ENCODE peak calls at places on chromosomes 3 and 15, in six cellular contexts. C, Z, U, K, L and D are unnamed samples.

GRCh38 chr3:99934984-99935797 is 117.5 kb downstream of the CMSS1 start:
- DNase-seq in C (no peak), Z (peak), U (no peak), K (no peak), L (no peak), D (peak)

GRCh38 chr3:54817628-54818027 is 110.2 kb downstream of the LRTM1 start:
- DNase-seq in C (no peak), Z (no peak), U (no peak), K (peak), L (no peak), D (no peak)

GRCh38 chr15:101813803-101814534 is 2.0 kb downstream of the OR4F15 start:
- DNase-seq in C (no peak), Z (peak), U (no peak), K (peak), L (no peak), D (peak)

GRCh38 chr3:140636452-140637138 is 41.3 kb upstream of the TRIM42 start:
- DNase-seq in C (no peak), Z (peak), U (no peak), K (no peak), L (no peak), D (no peak)

GRCh38 chr3:168952551-168952950 is 711.0 kb downstream of the MECOM start:
- DNase-seq in C (no peak), Z (peak), U (no peak), K (peak), L (no peak), D (peak)

GRCh38 chr3:11949351-11949750 is 54.8 kb upstream of the SYN2 start:
- DNase-seq in C (no peak), Z (no peak), U (no peak), K (no peak), L (no peak), D (no peak)

GRCh38 chr3:55708242-55708641 is 221.1 kb upstream of the WNT5A start:
- DNase-seq in C (no peak), Z (no peak), U (no peak), K (no peak), L (no peak), D (no peak)

GRCh38 chr3:149009732-149010131 is 18.4 kb downstream of the GYG1 start:
- DNase-seq in C (peak), Z (peak), U (no peak), K (no peak), L (no peak), D (no peak)

GRCh38 chr3:141457624-141458236 is 29.1 kb upstream of the RASA2 start:
- DNase-seq in C (no peak), Z (peak), U (no peak), K (no peak), L (no peak), D (no peak)

GRCh38 chr3:99394831-99395733 is 243.3 kb upstream of the COL8A1 start:
- DNase-seq in C (no peak), Z (peak), U (no peak), K (peak), L (no peak), D (peak)

GRCh38 chr3:52026016-52026415 is 30.3 kb upstream of the RPL29 start:
- DNase-seq in C (no peak), Z (no peak), U (no peak), K (no peak), L (no peak), D (no peak)

GRCh38 chr15:78681306-78682012 is 40.4 kb upstream of the CHRNB4 start:
- DNase-seq in C (no peak), Z (no peak), U (peak), K (no peak), L (no peak), D (no peak)

GRCh38 chr3:194893121-194893979 is 207.7 kb downstream of the FAM43A start:
- DNase-seq in C (no peak), Z (no peak), U (peak), K (no peak), L (no peak), D (no peak)

GRCh38 chr3:129119365-129120100 is 2.1 kb downstream of the RAB43 start:
- DNase-seq in C (peak), Z (no peak), U (no peak), K (no peak), L (peak), D (peak)

GRCh38 chr15:71219646-71220045 is 104.4 kb downstream of the THSD4 start:
- DNase-seq in C (no peak), Z (peak), U (no peak), K (no peak), L (no peak), D (peak)

GRCh38 chr3:126965526-126966080 is 17.3 kb upstream of the PLXNA1 start:
- DNase-seq in C (no peak), Z (no peak), U (no peak), K (no peak), L (no peak), D (no peak)

GRCh38 chr3:161273589-161274218 is 52.6 kb downstream of the NMD3 start:
- DNase-seq in C (peak), Z (peak), U (no peak), K (no peak), L (no peak), D (peak)

GRCh38 chr3:73575519-73575918 is 49.2 kb downstream of the PDZRN3 start:
- DNase-seq in C (no peak), Z (no peak), U (no peak), K (no peak), L (no peak), D (no peak)

GRCh38 chr3:71051893-71052687 is 531.4 kb downstream of the FOXP1 start:
- DNase-seq in C (no peak), Z (peak), U (no peak), K (no peak), L (no peak), D (peak)

GRCh38 chr3:138916824-138917223 is 30.1 kb downstream of the FOXL2 start:
- DNase-seq in C (no peak), Z (no peak), U (no peak), K (no peak), L (no peak), D (no peak)

GRCh38 chr3:181486496-181486895 is 225.2 kb upstream of the SOX2 start:
- DNase-seq in C (no peak), Z (no peak), U (no peak), K (no peak), L (no peak), D (no peak)

GRCh38 chr3:119631529-119631928 is 28.9 kb downstream of the POPDC2 start:
- DNase-seq in C (no peak), Z (no peak), U (no peak), K (no peak), L (no peak), D (peak)

DNA sequence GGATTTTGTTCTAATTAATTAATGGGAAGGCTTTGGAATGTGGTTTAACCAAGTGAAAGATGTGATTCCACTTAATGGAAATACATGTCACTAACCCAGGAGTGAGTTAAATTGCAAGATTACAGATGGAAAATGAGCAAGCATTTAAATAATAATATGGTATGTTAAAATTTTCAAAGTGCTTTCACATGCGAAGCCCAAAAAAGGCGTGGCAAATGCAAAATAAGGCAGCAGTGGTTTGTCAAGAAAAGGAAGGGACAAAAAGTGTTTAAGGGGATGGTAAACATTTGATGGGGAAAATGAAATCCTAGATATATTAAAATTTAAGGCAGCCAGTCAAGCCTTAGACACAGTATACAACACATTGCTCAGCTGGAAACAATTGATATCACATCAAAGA is 2.9 kb downstream of the TICRR start:
- DNase-seq in C (no peak), Z (no peak), U (no peak), K (no peak), L (no peak), D (no peak)
- H3K4me3 ChIP-seq in C (peak), Z (peak), U (no peak), K (no peak), L (no peak), D (peak)

GRCh38 chr15:74988007-74988800 is 7.2 kb upstream of the SCAMP5 start:
- DNase-seq in C (peak), Z (peak), U (no peak), K (no peak), L (no peak), D (peak)
- TF ChIP-seq CTCF in C (peak), Z (peak), U (no peak), K (peak), L (peak), D (peak)

GRCh38 chr15:74869372-74869725 is 3.8 kb downstream of the SCAMP2 start:
- DNase-seq in C (no peak), Z (no peak), U (no peak), K (no peak), L (no peak), D (no peak)

GRCh38 chr15:74872702-74873035 is 496 bp downstream of the SCAMP2 start:
- DNase-seq in C (no peak), Z (no peak), U (no peak), K (no peak), L (no peak), D (no peak)

GRCh38 chr15:74869726-74870407 is 3.3 kb downstream of the SCAMP2 start:
- DNase-seq in C (peak), Z (peak), U (peak), K (no peak), L (peak), D (peak)

GRCh38 chr15:74873036-74873755 is at the start of gene SCAMP2:
- DNase-seq in C (peak), Z (peak), U (peak), K (no peak), L (peak), D (peak)

DNA sequence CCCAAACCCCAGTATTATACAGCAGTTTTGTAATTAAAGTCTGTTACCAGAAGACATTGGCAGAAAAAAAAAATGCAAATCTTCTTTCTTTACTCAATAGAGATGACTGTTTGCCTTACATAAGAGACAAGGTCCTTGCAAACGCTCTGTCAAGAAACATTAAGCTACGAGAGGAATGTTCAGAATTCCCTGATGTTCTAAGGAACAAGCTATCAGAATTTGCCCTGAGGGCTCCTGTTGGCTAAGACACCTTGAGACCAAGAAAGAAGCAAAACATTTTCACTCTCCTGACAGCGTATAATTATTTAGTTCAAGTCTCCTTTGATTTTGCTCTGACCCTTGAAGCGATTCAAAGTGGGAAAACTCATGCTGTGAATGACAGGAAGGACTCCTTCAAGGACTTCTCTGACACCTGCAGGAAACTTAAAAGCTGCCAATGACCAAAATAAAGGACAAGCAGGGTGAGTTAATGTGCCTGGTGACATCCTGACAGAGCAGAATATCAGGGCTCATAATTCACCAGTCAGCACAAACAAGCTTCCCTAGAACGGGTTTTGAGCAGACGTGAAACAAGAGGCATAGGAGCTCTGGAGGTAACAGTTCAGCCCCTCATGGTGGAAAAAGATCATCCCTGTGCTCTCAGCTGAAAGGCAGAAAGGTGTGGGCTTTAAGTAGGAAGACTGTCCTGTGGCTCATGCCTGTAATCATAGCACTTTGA is 2.5 kb downstream of the SCAMP2 start:
- DNase-seq in C (no peak), Z (no peak), U (no peak), K (no peak), L (no peak), D (peak)
- H3K4me3 ChIP-seq in C (no peak), Z (no peak), U (peak), K (no peak), L (peak), D (no peak)

GRCh38 chr3:16067837-16068471 is 106.5 kb upstream of the GALNT15 start:
- DNase-seq in C (no peak), Z (no peak), U (no peak), K (no peak), L (no peak), D (peak)
- TF ChIP-seq CTCF in C (no peak), Z (no peak), U (no peak), K (no peak), L (no peak), D (no peak)

GRCh38 chr3:36681867-36682266 is 82.5 kb downstream of the DCLK3 start:
- DNase-seq in C (no peak), Z (no peak), U (no peak), K (no peak), L (no peak), D (no peak)

GRCh38 chr3:36674816-36675215 is 89.5 kb downstream of the DCLK3 start:
- DNase-seq in C (no peak), Z (no peak), U (no peak), K (no peak), L (no peak), D (no peak)

GRCh38 chr3:36679384-36680200 is 84.8 kb downstream of the DCLK3 start:
- DNase-seq in C (no peak), Z (peak), U (no peak), K (no peak), L (no peak), D (peak)

GRCh38 chr3:36677331-36678007 is 86.9 kb downstream of the DCLK3 start:
- DNase-seq in C (no peak), Z (peak), U (no peak), K (peak), L (no peak), D (peak)

DNA sequence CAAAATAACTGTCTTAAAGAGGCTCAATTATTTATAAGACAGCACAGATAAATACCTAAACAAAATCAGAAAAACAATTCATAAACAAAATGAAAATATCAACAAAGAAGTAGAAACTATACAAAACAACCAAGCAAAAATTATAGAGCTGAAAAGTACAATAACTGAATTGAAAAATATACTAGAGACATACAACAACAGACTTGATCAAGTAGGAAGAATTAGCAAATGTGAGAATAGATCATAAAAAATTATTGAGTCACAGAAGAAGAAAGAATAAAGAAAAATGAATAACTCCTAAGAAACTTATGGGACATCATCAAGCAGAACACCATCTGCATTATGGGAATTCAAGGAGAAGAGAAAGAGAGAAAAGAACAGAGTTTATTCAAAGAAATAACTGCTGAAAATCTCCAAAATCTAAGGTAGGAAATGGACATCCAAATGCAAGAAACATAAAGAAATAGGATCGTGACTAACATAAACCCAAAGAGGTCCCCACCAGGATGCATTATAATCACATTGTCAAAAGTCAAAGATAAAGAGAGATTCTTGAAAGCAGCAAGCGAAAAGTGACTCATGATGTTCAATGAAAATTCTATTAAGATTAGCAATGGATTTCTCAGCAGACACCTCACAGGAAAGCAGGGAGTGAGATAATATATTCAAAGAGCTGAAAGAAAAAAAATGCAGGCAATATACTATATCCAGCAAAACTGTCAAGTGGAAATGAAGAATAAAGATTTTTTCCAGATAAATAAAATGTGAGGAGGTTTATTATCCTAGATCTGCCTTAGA is 85.9 kb downstream of the DCLK3 start:
- DNase-seq in C (no peak), Z (peak), U (no peak), K (no peak), L (no peak), D (no peak)
- H3K4me3 ChIP-seq in C (no peak), Z (no peak), U (no peak), K (no peak), L (no peak), D (no peak)

GRCh38 chr3:160210799-160211221 is 14.4 kb upstream of the C3orf80 start:
- DNase-seq in C (no peak), Z (peak), U (no peak), K (peak), L (no peak), D (peak)
- TF ChIP-seq CTCF in C (no peak), Z (peak), U (no peak), K (peak), L (no peak), D (peak)

DNA sequence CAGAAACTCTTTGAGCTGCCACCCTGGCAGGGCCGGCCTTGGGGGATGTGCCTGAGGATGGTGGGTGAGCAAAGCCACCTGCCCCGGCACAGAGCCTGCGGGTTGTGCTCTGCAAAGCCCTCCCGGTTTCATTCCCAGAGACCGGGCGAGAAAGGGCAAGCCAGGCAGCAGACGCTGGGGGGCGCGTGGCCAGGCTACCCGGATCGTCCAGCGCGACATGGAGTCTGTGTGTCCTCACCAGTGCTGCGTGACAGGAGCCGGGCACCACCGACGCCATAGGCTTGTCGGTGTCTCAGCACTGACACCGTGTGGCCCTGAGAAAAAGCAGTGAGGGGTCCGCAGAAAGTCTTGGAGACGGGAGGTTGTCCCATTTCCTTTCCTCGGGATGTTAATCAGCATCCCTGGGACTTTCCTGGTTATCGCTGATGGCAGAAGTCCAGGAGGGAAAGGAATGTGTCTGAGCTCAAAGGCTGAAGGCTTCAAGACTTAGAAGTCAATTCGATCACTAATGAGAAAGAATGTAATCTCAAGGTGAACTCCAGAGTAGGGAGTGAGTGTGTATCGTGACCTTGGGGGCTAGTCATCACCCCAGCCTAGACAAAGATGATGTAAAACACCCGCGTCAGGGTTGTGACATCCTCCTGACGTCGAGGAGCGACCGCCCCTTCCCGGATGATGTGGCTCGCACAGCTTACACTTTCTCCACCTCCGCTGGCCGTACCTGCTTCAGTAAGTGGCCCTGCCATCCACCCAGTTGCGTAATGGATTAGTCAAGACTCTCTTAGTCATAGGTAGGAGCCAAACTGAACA is 36.3 kb upstream of the PLA2G4E start:
- DNase-seq in C (no peak), Z (peak), U (peak), K (peak), L (peak), D (peak)
- H3K4me3 ChIP-seq in C (no peak), Z (no peak), U (peak), K (peak), L (peak), D (peak)

GRCh38 chr3:27914199-27914598 is 192.1 kb upstream of the EOMES start:
- DNase-seq in C (no peak), Z (peak), U (no peak), K (no peak), L (no peak), D (no peak)
- TF ChIP-seq CTCF in C (peak), Z (peak), U (no peak), K (peak), L (no peak), D (peak)

DNA sequence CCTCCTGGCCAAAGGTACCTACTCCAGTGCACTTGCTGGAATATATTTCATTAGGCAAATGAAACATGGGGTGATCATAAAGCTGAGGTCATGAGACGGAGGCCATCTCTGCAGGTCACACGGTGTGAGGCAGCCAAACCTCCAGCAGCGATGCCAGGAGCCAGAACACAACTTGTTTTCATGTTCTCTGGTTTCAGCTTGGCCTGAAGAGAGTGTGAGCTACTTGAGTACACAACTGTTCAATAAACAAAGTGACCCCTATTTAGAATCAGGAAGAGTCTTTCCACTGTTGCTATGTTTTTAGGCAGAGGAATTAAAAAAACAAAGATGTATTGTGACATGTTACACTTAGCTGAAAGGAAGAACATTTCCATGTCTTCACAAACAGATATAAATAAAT is 42.8 kb upstream of the PYGO1 start:
- DNase-seq in C (no peak), Z (peak), U (no peak), K (no peak), L (no peak), D (peak)
- H3K4me3 ChIP-seq in C (no peak), Z (no peak), U (no peak), K (no peak), L (no peak), D (no peak)

GRCh38 chr3:187808466-187809291 is 63.4 kb upstream of the BCL6 start:
- DNase-seq in C (no peak), Z (no peak), U (no peak), K (peak), L (no peak), D (no peak)
- TF ChIP-seq CTCF in C (no peak), Z (no peak), U (no peak), K (no peak), L (no peak), D (no peak)